ENCODE peak calls at places on chromosomes 13 and 19, in ten cellular contexts. Z is A549; S is mesothelial cell of epicardium; F is stimulated activated CD4-positive, alpha-beta T cell treated with anti-CD3 and anti-CD28 coated beads, Interleukin-1b, Interleukin-23, amount 100 ng/mL, for 1 hour; D is uterus; O is cardiac muscle cell; H is T-helper 9 cell; Q is heart right ventricle; J is epithelial cell of esophagus; Y is NCI-H774. T is an unnamed sample.
A peak's percentile ranks its signal among the peaks of the same experiment; 100 is the strongest.

GRCh38 chr19:10305139-10305806 is 4.3 kb downstream of the ZGLP1 start:
- DNase-seq in Z (no peak), S (no peak), F (no peak), D (no peak), O (peak; percentile 47), H (no peak), Q (no peak), J (peak; percentile 52), Y (no peak), T (no peak)

GRCh38 chr19:6417713-6418561 is 6.7 kb downstream of the KHSRP start:
- DNase-seq in Z (peak; percentile 23), S (no peak), F (no peak), D (peak; percentile 66), O (peak; percentile 37), H (no peak), Q (no peak), J (no peak), Y (no peak), T (no peak)

GRCh38 chr13:43558312-43558711 is 228.5 kb downstream of the ENOX1 start:
- DNase-seq in Z (no peak), S (no peak), F (no peak), D (no peak), O (no peak), H (no peak), Q (no peak), J (no peak), Y (no peak), T (no peak)

GRCh38 chr13:23323946-23324709 is 109.4 kb downstream of the SACS start:
- DNase-seq in Z (no peak), S (no peak), F (no peak), D (no peak), O (no peak), H (no peak), Q (no peak), J (peak; percentile 33), Y (no peak), T (no peak)

GRCh38 chr19:45767410-45767880 is 1.6 kb downstream of the SIX5 start:
- DNase-seq in Z (peak; percentile 74), S (peak; percentile 60), F (no peak), D (peak; percentile 83), O (peak; percentile 93), H (no peak), Q (peak; percentile 78), J (peak; percentile 83), Y (no peak), T (peak; percentile 93)

GRCh38 chr19:49338023-49338677 is 2.9 kb downstream of the CD37 start:
- DNase-seq in Z (no peak), S (no peak), F (no peak), D (no peak), O (no peak), H (no peak), Q (no peak), J (no peak), Y (no peak), T (peak; percentile 79)

GRCh38 chr19:16075430-16076153 is 703 bp upstream of the TPM4 start:
- DNase-seq in Z (no peak), S (no peak), F (no peak), D (no peak), O (peak; percentile 60), H (no peak), Q (no peak), J (peak; percentile 36), Y (no peak), T (no peak)

GRCh38 chr19:29875931-29876330 is 64.1 kb downstream of the CCNE1 start:
- DNase-seq in Z (no peak), S (no peak), F (no peak), D (no peak), O (no peak), H (no peak), Q (no peak), J (no peak), Y (no peak), T (peak; percentile 56)

GRCh38 chr19:16535381-16535780 is 6.9 kb downstream of the CHERP start:
- DNase-seq in Z (no peak), S (no peak), F (no peak), D (no peak), O (no peak), H (no peak), Q (no peak), J (no peak), Y (no peak), T (no peak)

GRCh38 chr19:44582581-44583265 is 30.6 kb upstream of the IGSF23 start:
- DNase-seq in Z (peak; percentile 65), S (no peak), F (no peak), D (no peak), O (peak; percentile 63), H (no peak), Q (peak; percentile 31), J (peak; percentile 49), Y (no peak), T (no peak)

GRCh38 chr19:10780368-10780767 is 55.6 kb downstream of the TMED1 start:
- DNase-seq in Z (no peak), S (no peak), F (no peak), D (no peak), O (peak; percentile 95), H (no peak), Q (no peak), J (peak; percentile 36), Y (no peak), T (no peak)

GRCh38 chr19:41531438-41532311 is 44.3 kb upstream of the CEACAM21 start:
- DNase-seq in Z (peak; percentile 85), S (no peak), F (peak; percentile 44), D (peak; percentile 57), O (peak; percentile 95), H (peak; percentile 73), Q (peak; percentile 69), J (peak; percentile 26), Y (no peak), T (peak; percentile 89)

GRCh38 chr13:31794452-31794851 is 55.1 kb downstream of the RXFP2 start:
- DNase-seq in Z (no peak), S (no peak), F (no peak), D (no peak), O (peak; percentile 67), H (no peak), Q (no peak), J (no peak), Y (no peak), T (no peak)

GRCh38 chr13:87941244-87941643 is 270.1 kb downstream of the SLITRK5 start:
- DNase-seq in Z (no peak), S (no peak), F (no peak), D (no peak), O (no peak), H (no peak), Q (no peak), J (no peak), Y (no peak), T (no peak)

GRCh38 chr13:103883698-103884097 is 817.5 kb upstream of the SLC10A2 start:
- DNase-seq in Z (no peak), S (no peak), F (no peak), D (no peak), O (peak; percentile 19), H (no peak), Q (no peak), J (peak; percentile 51), Y (no peak), T (no peak)

GRCh38 chr13:28568286-28568685 is 73.4 kb upstream of the FLT1 start:
- DNase-seq in Z (no peak), S (peak; percentile 29), F (no peak), D (peak; percentile 17), O (peak; percentile 55), H (no peak), Q (peak; percentile 77), J (no peak), Y (peak; percentile 1), T (no peak)

GRCh38 chr13:85650613-85651012 is 148.6 kb downstream of the SLITRK6 start:
- DNase-seq in Z (no peak), S (no peak), F (no peak), D (no peak), O (no peak), H (no peak), Q (no peak), J (peak; percentile 21), Y (no peak), T (no peak)

GRCh38 chr13:88628882-88629281 is 957.7 kb downstream of the SLITRK5 start:
- DNase-seq in Z (no peak), S (no peak), F (no peak), D (no peak), O (no peak), H (no peak), Q (no peak), J (no peak), Y (no peak), T (no peak)

GRCh38 chr13:97977376-97977705 is 23.9 kb downstream of the IPO5 start:
- DNase-seq in Z (no peak), S (no peak), F (no peak), D (no peak), O (peak; percentile 11), H (no peak), Q (no peak), J (no peak), Y (no peak), T (no peak)

GRCh38 chr19:33490041-33490451 is 31.5 kb downstream of the PEPD start:
- DNase-seq in Z (no peak), S (no peak), F (no peak), D (no peak), O (no peak), H (no peak), Q (no peak), J (no peak), Y (no peak), T (peak; percentile 63)

T was measured in suprapubic skin.